ENCODE peak calls at places on chromosomes 13 and 19, in five cellular contexts. One of them, this sample, is unnamed.
A peak's percentile ranks its signal among the peaks of the same experiment; 100 is the strongest.

GRCh38 chr13:63297162-63297561 is 1881.5 kb upstream of the PCDH20 start:
- DNase-seq in stomach: no peak
- DNase-seq in testis: no peak
- DNase-seq in CD8-positive, alpha-beta memory T cell: no peak
- DNase-seq in mesenchymal stem cell: no peak
- DNase-seq in this sample: no peak

GRCh38 chr19:46975918-46976782 is 43.5 kb upstream of the NPAS1 start:
- DNase-seq in testis: peak; percentile 96
- DNase-seq in CD8-positive, alpha-beta memory T cell: no peak
- DNase-seq in mesenchymal stem cell: peak; percentile 91
- DNase-seq in stomach: peak; percentile 97
- DNase-seq in this sample: no peak

GRCh38 chr13:50928088-50928487 is 18.5 kb downstream of the RNASEH2B start:
- DNase-seq in stomach: no peak
- DNase-seq in mesenchymal stem cell: peak; percentile 45
- DNase-seq in CD8-positive, alpha-beta memory T cell: no peak
- DNase-seq in testis: no peak
- DNase-seq in this sample: no peak

GRCh38 chr13:40920826-40921225 is 98.3 kb downstream of the ELF1 start:
- DNase-seq in testis: no peak
- DNase-seq in mesenchymal stem cell: peak; percentile 37
- DNase-seq in stomach: no peak
- DNase-seq in CD8-positive, alpha-beta memory T cell: no peak
- DNase-seq in this sample: no peak

GRCh38 chr13:41231786-41232185 is 31.6 kb downstream of the MTRF1 start:
- DNase-seq in mesenchymal stem cell: peak; percentile 13
- DNase-seq in testis: peak; percentile 56
- DNase-seq in CD8-positive, alpha-beta memory T cell: no peak
- DNase-seq in stomach: peak; percentile 83
- DNase-seq in this sample: no peak

GRCh38 chr19:18097993-18098890 is 664 bp downstream of the MAST3 start:
- DNase-seq in mesenchymal stem cell: no peak
- DNase-seq in stomach: no peak
- DNase-seq in CD8-positive, alpha-beta memory T cell: no peak
- DNase-seq in testis: no peak
- DNase-seq in this sample: no peak

GRCh38 chr13:100124265-100124664 is 35.4 kb downstream of the PCCA start:
- DNase-seq in CD8-positive, alpha-beta memory T cell: no peak
- DNase-seq in mesenchymal stem cell: no peak
- DNase-seq in stomach: no peak
- DNase-seq in testis: no peak
- DNase-seq in this sample: no peak

GRCh38 chr13:70391678-70392077 is 283.4 kb upstream of the KLHL1 start:
- DNase-seq in mesenchymal stem cell: no peak
- DNase-seq in CD8-positive, alpha-beta memory T cell: no peak
- DNase-seq in testis: no peak
- DNase-seq in stomach: peak; percentile 35
- DNase-seq in this sample: no peak

GRCh38 chr13:30639671-30640070 is 22.0 kb downstream of the USPL1 start:
- DNase-seq in CD8-positive, alpha-beta memory T cell: no peak
- DNase-seq in testis: peak; percentile 35
- DNase-seq in mesenchymal stem cell: no peak
- DNase-seq in stomach: no peak
- DNase-seq in this sample: no peak
- H3K36me3 ChIP-seq in CD8-positive, alpha-beta memory T cell: peaks cover 27% of the 10 kb centered on the region
- H3K36me3 ChIP-seq in testis: no peaks in the 10 kb centered on the region
- H3K36me3 ChIP-seq in mesenchymal stem cell: peaks cover 15% of the 10 kb centered on the region
- H3K36me3 ChIP-seq in stomach: peaks cover 54% of the 10 kb centered on the region
- H3K36me3 ChIP-seq in this sample: peaks cover 59% of the 10 kb centered on the region

GRCh38 chr13:46327256-46327655 is 59.8 kb downstream of the RUBCNL start:
- DNase-seq in mesenchymal stem cell: no peak
- DNase-seq in stomach: no peak
- DNase-seq in testis: no peak
- DNase-seq in CD8-positive, alpha-beta memory T cell: no peak
- DNase-seq in this sample: no peak
- H3K36me3 ChIP-seq in mesenchymal stem cell: no peaks in the 10 kb centered on the region
- H3K36me3 ChIP-seq in stomach: no peaks in the 10 kb centered on the region
- H3K36me3 ChIP-seq in testis: no peaks in the 10 kb centered on the region
- H3K36me3 ChIP-seq in CD8-positive, alpha-beta memory T cell: no peaks in the 10 kb centered on the region
- H3K36me3 ChIP-seq in this sample: no peaks in the 10 kb centered on the region

DNA sequence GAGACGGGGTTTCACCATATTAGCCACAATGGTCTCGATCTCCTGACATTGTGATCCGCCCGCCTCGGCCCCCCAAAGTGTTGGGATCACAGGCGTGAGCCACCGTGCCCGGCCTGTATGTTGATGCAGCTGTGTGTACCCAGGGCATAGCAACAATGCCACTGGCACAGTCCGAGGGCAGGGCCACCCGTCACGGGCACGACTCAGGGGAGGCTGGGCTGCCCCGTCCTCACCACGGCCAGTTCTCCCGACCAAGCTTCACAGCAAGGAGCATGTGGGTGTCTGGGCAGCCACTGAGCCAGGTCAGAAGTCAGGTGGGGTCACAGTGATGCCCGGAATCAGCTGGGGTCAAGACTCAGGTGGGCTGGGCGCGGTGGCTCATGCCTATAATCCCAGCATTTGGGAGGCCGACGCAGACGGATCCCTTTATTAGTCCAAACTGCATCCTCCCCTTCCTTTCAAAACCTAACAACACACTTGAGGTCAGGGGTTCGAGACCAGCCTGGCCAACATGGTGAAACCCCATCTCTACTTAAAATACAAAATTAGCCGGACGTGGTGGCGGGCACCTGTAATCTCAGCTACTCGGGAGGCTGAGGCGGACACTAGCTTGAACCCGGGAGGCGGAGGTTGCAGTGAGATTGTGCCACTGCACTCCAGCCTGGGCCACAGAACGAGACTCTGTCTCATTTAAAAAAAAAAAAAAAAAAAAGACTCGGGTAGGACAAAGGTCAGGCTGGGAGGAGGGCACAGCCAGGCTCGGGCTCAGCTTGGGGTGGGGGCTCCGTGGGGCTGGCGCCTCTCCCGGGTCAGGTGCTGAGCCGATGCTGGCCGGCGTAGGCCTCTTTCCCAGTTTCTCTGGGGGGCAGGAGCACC is 1.2 kb upstream of the CDC34 start:
- DNase-seq in CD8-positive, alpha-beta memory T cell: no peak
- DNase-seq in mesenchymal stem cell: no peak
- DNase-seq in testis: no peak
- DNase-seq in stomach: no peak
- DNase-seq in this sample: no peak
- H3K36me3 ChIP-seq in CD8-positive, alpha-beta memory T cell: no peaks in the 10 kb centered on the region
- H3K36me3 ChIP-seq in mesenchymal stem cell: peaks cover 13% of the 10 kb centered on the region
- H3K36me3 ChIP-seq in testis: no peaks in the 10 kb centered on the region
- H3K36me3 ChIP-seq in stomach: no peaks in the 10 kb centered on the region
- H3K36me3 ChIP-seq in this sample: peaks cover 18% of the 10 kb centered on the region

GRCh38 chr19:41903161-41903953 is 20.4 kb downstream of the ARHGEF1 start:
- DNase-seq in mesenchymal stem cell: no peak
- DNase-seq in stomach: no peak
- DNase-seq in testis: no peak
- DNase-seq in CD8-positive, alpha-beta memory T cell: no peak
- DNase-seq in this sample: no peak
- H3K36me3 ChIP-seq in mesenchymal stem cell: peaks cover 83% of the 10 kb centered on the region
- H3K36me3 ChIP-seq in stomach: peaks cover 97% of the 10 kb centered on the region
- H3K36me3 ChIP-seq in testis: no peaks in the 10 kb centered on the region
- H3K36me3 ChIP-seq in CD8-positive, alpha-beta memory T cell: peaks cover 70% of the 10 kb centered on the region
- H3K36me3 ChIP-seq in this sample: peaks cover 53% of the 10 kb centered on the region

GRCh38 chr19:1409204-1410005 is 2.0 kb downstream of the DAZAP1 start:
- DNase-seq in CD8-positive, alpha-beta memory T cell: no peak
- DNase-seq in testis: no peak
- DNase-seq in mesenchymal stem cell: no peak
- DNase-seq in stomach: no peak
- DNase-seq in this sample: no peak
- H3K36me3 ChIP-seq in CD8-positive, alpha-beta memory T cell: peaks cover 4% of the 10 kb centered on the region
- H3K36me3 ChIP-seq in testis: no peaks in the 10 kb centered on the region
- H3K36me3 ChIP-seq in mesenchymal stem cell: peaks cover 27% of the 10 kb centered on the region
- H3K36me3 ChIP-seq in stomach: peaks cover 23% of the 10 kb centered on the region
- H3K36me3 ChIP-seq in this sample: peaks cover 56% of the 10 kb centered on the region

DNA sequence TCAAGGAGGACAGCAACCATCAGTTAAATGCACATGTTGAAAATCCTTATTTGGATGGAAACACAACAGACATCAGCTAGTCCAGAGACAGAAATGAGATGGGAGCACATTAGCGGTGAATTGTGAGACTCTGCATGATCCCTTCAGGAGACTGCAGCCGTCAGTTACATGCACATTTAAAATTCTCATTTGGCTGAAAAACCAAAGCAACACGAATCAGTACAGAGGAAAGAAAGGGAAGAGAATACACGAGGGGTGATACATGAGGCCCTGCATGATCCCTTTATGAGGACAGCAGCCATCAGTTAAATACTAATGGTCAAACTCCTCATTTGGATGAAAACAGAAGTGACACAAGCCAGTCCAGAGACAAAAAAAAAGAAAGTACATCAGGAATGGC is 123.4 kb downstream of the PTPRS start:
- DNase-seq in testis: no peak
- DNase-seq in mesenchymal stem cell: no peak
- DNase-seq in CD8-positive, alpha-beta memory T cell: no peak
- DNase-seq in stomach: no peak
- DNase-seq in this sample: no peak
- H3K36me3 ChIP-seq in testis: no peaks in the 10 kb centered on the region
- H3K36me3 ChIP-seq in mesenchymal stem cell: peaks cover 86% of the 10 kb centered on the region
- H3K36me3 ChIP-seq in CD8-positive, alpha-beta memory T cell: no peaks in the 10 kb centered on the region
- H3K36me3 ChIP-seq in stomach: peaks cover 100% of the 10 kb centered on the region
- H3K36me3 ChIP-seq in this sample: peaks cover 71% of the 10 kb centered on the region

DNA sequence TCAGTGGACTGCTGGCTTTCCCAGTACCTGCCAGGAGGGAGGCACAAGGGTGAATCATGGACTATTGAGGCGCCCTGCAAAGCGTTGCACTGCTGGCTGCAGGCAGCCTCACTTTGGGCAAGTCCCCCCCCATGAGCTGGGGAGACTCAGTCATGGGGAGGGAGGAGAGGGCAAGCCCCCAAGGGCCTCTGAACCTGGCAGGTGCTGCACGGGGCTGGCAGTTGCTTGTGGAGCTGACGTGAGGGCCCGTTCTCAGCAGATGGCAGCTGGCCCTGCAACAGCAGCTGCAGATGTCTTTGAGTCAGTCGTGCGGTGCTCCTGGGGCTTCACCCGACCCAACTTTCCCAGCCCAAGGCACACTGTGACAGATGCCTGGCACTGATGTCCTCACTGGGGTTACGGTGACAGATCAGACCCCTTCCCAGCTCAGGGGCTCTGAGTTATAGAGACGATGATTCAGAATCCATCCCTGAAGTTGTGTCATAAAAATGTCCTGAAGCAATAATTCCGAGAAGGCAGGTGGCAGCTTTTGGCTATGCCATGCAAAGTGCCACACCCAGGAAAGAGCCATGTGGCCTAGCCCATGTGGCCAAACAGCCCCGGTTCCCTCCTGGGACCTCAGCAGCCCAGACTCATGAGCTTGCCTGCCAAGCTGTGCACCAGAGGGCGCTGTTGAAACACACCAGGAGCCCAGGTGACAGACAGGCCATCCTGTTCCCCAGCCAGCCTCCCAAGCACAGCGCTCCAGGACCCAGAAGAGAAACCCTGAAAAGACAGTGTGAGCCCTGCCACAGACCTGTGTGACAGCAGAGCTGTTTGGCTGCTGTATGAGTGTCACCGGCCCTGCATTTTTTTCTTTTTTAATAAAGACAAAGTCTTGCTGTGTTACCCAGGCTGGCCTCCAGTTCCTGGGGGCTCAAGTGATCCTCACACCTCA is 53.6 kb upstream of the LDLR start:
- DNase-seq in testis: peak; percentile 94
- DNase-seq in mesenchymal stem cell: peak; percentile 86
- DNase-seq in CD8-positive, alpha-beta memory T cell: peak; percentile 67
- DNase-seq in stomach: peak; percentile 95
- DNase-seq in this sample: peak; percentile 92
- H3K36me3 ChIP-seq in testis: no peaks in the 10 kb centered on the region
- H3K36me3 ChIP-seq in mesenchymal stem cell: peaks cover 84% of the 10 kb centered on the region
- H3K36me3 ChIP-seq in CD8-positive, alpha-beta memory T cell: peaks cover 25% of the 10 kb centered on the region
- H3K36me3 ChIP-seq in stomach: peaks cover 95% of the 10 kb centered on the region
- H3K36me3 ChIP-seq in this sample: peaks cover 93% of the 10 kb centered on the region